ENCODE peak calls at places on chromosomes 16 and 17, in eight cellular contexts. F is astrocyte, R is fibroblast of lung, I is GM10248, U is choroid plexus epithelial cell, A is HFFc6, K is stomach, J is thoracic aorta. O is an unnamed sample.

GRCh38 chr16:22813946-22814325 is at the start of gene HS3ST2:
- DNase-seq in J (no peak), R (no peak), A (no peak), K (no peak), F (no peak), U (no peak), I (no peak), O (no peak)

GRCh38 chr17:76738468-76738850 is 540 bp downstream of the MFSD11 start:
- DNase-seq in J (no peak), A (no peak), K (no peak), R (peak; percentile 21), U (peak; percentile 46), I (no peak), F (no peak), O (peak; percentile 13)

GRCh38 chr16:23222929-23223328 is 40.4 kb downstream of the SCNN1G start:
- DNase-seq in U (no peak), F (no peak), J (no peak), K (no peak), R (no peak), A (no peak), I (no peak), O (no peak)

GRCh38 chr16:12062343-12063003 is 85.9 kb downstream of the SNX29 start:
- DNase-seq in R (peak; percentile 87), A (peak; percentile 96), K (peak; percentile 54), J (peak; percentile 90), I (no peak), U (peak; percentile 81), F (peak; percentile 80), O (peak; percentile 41)

GRCh38 chr16:78122774-78123315 is 23.4 kb downstream of the WWOX start:
- DNase-seq in U (peak; percentile 65), F (peak; percentile 34), I (peak; percentile 47), A (peak; percentile 60), R (peak; percentile 77), K (no peak), J (no peak), O (peak; percentile 62)

GRCh38 chr16:4232541-4233386 is 9.1 kb downstream of the SRL start:
- DNase-seq in R (no peak), U (no peak), K (no peak), I (no peak), J (no peak), F (no peak), A (no peak), O (no peak)

GRCh38 chr17:78805301-78805700 is 23.2 kb upstream of the CYTH1 start:
- DNase-seq in R (no peak), J (no peak), K (peak; percentile 33), I (no peak), A (no peak), U (no peak), F (no peak), O (no peak)

GRCh38 chr16:54506691-54507090 is 220.1 kb upstream of the IRX3 start:
- DNase-seq in F (no peak), U (peak; percentile 16), A (no peak), K (no peak), J (no peak), R (no peak), I (no peak), O (no peak)

GRCh38 chr17:1574697-1575471 is 12.3 kb upstream of the PITPNA start:
- DNase-seq in J (no peak), K (no peak), A (no peak), I (no peak), U (no peak), R (no peak), F (no peak), O (no peak)

GRCh38 chr16:28090646-28091377 is 27.3 kb upstream of the GSG1L start:
- DNase-seq in A (peak; percentile 57), F (peak; percentile 54), K (no peak), U (peak; percentile 28), I (no peak), R (peak; percentile 9), J (no peak), O (no peak)

GRCh38 chr17:32253117-32253611 is 12.5 kb upstream of the RHBDL3 start:
- DNase-seq in K (peak; percentile 87), J (peak; percentile 45), R (peak; percentile 76), U (peak; percentile 85), F (peak; percentile 32), A (peak; percentile 70), I (peak; percentile 81), O (peak; percentile 81)

GRCh38 chr17:70804161-70804560 is 634.8 kb downstream of the KCNJ2 start:
- DNase-seq in R (peak; percentile 81), J (no peak), U (peak; percentile 47), F (peak; percentile 54), A (no peak), I (no peak), K (no peak), O (no peak)

GRCh38 chr17:44745301-44745700 is 13.5 kb upstream of the ADAM11 start:
- DNase-seq in F (no peak), A (no peak), R (no peak), K (no peak), I (no peak), U (no peak), J (no peak), O (no peak)

GRCh38 chr17:75227729-75228128 is 22.2 kb downstream of the NUP85 start:
- DNase-seq in A (no peak), I (no peak), U (no peak), F (no peak), R (no peak), J (no peak), K (no peak), O (no peak)

GRCh38 chr16:66945939-66946338 is 10.6 kb downstream of the CES2 start:
- DNase-seq in R (no peak), K (no peak), U (no peak), J (no peak), F (no peak), I (no peak), A (no peak), O (no peak)

GRCh38 chr17:53462393-53462811 is 360.3 kb upstream of the KIF2B start:
- DNase-seq in I (no peak), R (peak; percentile 31), J (no peak), U (no peak), F (peak; percentile 29), A (no peak), K (no peak), O (no peak)

GRCh38 chr17:80101946-80102706 is 745 bp downstream of the GAA start:
- DNase-seq in R (peak; percentile 54), A (peak; percentile 17), I (peak; percentile 51), F (no peak), U (peak; percentile 48), J (no peak), K (no peak), O (peak; percentile 56)

GRCh38 chr16:30473231-30474061 is 904 bp downstream of the ITGAL start:
- DNase-seq in J (no peak), A (no peak), R (no peak), F (no peak), K (no peak), I (peak; percentile 72), U (no peak), O (peak; percentile 71)

GRCh38 chr17:19531780-19532501 is 1.7 kb upstream of the SLC47A1 start:
- DNase-seq in I (no peak), U (no peak), A (no peak), K (no peak), J (no peak), F (no peak), R (no peak), O (no peak)

GRCh38 chr17:79337053-79337452 is 262.4 kb downstream of the ENGASE start:
- DNase-seq in U (no peak), F (no peak), J (no peak), K (no peak), R (no peak), A (no peak), I (no peak), O (no peak)

GRCh38 chr17:40100419-40100668 is at the start of gene NR1D1:
- DNase-seq in R (no peak), J (no peak), F (no peak), K (no peak), U (no peak), A (no peak), I (no peak), O (no peak)
- TF ChIP-seq CTCF in R (no peak), J (no peak), F (no peak), K (no peak), U (no peak), A (no peak), I (no peak), O (no peak)

DNA sequence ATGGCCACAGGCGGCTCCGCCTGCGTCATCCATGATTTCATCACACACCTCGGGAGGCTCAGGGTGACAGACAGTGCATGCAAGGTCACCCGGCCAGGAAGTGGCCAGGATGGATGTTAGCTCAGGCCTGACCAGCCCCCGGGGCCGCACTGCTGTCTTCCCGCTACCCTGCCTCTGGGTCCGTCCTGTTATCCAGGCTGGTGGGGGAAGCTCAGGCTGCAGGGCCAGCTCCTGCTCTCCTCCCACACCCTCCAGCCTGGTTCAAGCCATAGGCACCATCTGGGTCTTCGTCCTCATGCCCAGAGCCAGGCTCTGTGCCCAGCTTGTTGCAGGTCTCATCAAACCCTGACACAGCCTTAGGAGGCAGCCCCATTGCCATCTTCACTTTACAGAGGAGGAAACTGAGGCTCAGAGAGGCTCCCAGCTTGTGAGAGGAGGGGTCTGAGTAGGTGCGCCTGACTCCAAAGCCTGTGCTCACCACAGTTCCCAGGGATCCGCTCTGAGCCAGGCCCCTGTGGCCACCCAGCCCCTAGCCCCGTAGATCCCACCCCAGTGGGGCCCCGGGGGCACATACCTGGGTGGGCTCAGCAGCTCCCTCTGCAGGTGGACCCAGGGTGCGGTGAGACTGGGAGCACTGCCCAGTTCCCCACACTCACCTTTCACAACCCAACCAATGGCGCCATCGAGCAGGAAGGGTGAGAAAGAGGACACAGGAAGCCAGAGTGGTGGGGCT is 414 bp upstream of the ADGRG3 start:
- DNase-seq in I (no peak), U (peak; percentile 93), R (peak; percentile 11), F (no peak), J (no peak), A (no peak), K (peak; percentile 54), O (peak; percentile 85)
- TF ChIP-seq CTCF in I (no peak), U (peak; percentile 49), R (no peak), F (no peak), J (no peak), A (peak; percentile 51), K (no peak), O (peak; percentile 50)

DNA sequence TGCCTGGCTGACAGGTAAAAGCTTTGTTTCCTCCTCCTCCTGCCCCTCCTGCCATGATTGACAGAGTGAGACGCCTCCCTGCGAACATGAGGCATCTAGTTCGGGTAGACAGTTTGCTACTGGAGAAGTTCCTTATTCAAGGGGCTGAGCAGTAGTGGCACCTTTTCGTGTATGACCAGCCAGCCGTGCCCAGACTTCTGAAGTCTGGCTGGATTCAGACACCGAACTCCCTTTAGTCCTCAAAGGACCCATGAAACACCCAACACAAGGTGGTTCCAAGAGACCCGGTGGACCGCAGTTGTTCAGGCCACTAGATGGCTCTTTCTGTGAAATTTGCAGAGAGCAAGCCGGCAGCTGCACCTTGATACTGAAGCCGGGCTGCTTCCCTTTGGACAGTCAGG is 192.8 kb downstream of the XYLT1 start:
- DNase-seq in U (peak; percentile 7), J (no peak), A (peak; percentile 8), R (peak; percentile 15), I (peak; percentile 48), F (no peak), K (peak; percentile 61), O (no peak)
- TF ChIP-seq CTCF in U (peak; percentile 31), J (peak; percentile 22), A (peak; percentile 60), R (peak; percentile 25), I (peak; percentile 73), F (no peak), K (no peak), O (no peak)

DNA sequence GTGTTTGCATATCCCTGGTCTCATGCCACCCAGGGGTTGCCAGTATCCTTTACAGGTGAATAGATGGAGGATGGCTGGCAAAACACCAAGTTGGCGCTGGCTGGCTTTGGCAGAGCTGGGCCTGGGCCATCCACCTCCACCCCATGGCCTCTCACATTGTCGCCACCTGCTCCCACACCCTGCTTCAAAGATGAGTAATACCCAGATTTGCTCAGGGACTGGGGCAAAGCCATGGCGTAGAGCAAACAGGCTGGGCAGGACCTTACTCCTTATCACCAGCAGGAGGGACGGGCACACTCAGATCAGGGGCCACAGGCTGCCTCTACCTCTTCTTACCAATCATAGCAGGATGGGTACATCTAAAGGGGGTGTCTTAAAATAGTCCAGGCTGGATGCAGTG is 24.3 kb downstream of the PLA2G10 start:
- DNase-seq in K (peak; percentile 91), U (no peak), F (no peak), R (no peak), I (no peak), A (no peak), J (no peak), O (no peak)
- TF ChIP-seq CTCF in K (peak; percentile 18), U (peak; percentile 4), F (no peak), R (no peak), I (no peak), A (no peak), J (no peak), O (no peak)